ENCODE peak calls at places on chromosome 1, in five cellular contexts. C is pancreas, A is SK-N-MC, H is GM23338, T is hepatocyte. E is an unnamed sample.

GRCh38 chr1:203359010-203359571 is 8.2 kb upstream of the FMOD start:
- DNase-seq in C (no peak), A (no peak), H (no peak), T (peak; percentile 49), E (no peak)

GRCh38 chr1:201714542-201715276 is 114.2 kb upstream of the IPO9 start:
- DNase-seq in C (peak; percentile 79), A (no peak), H (no peak), T (peak; percentile 93), E (peak; percentile 97)

GRCh38 chr1:175376194-175376593 is 183.6 kb upstream of the KIAA0040 start:
- DNase-seq in C (no peak), A (no peak), H (peak; percentile 67), T (peak; percentile 23), E (no peak)

GRCh38 chr1:907611-908451 is 15.9 kb upstream of the SAMD11 start:
- DNase-seq in C (peak; percentile 6), A (no peak), H (peak; percentile 1), T (no peak), E (no peak)

GRCh38 chr1:239647964-239648632 is 261.7 kb downstream of the CHRM3 start:
- DNase-seq in C (no peak), A (no peak), H (no peak), T (no peak), E (no peak)

GRCh38 chr1:40898434-40898900 is 36.3 kb upstream of the CITED4 start:
- DNase-seq in C (peak; percentile 27), A (no peak), H (no peak), T (no peak), E (peak; percentile 29)

GRCh38 chr1:68624233-68624632 is 127.4 kb upstream of the DEPDC1 start:
- DNase-seq in C (no peak), A (no peak), H (peak; percentile 18), T (no peak), E (no peak)

GRCh38 chr1:20410555-20410954 is 75.5 kb downstream of the CAMK2N1 start:
- DNase-seq in C (no peak), A (no peak), H (no peak), T (no peak), E (no peak)

GRCh38 chr1:202130816-202131522 is 8.3 kb downstream of the GPR37L1 start:
- DNase-seq in C (no peak), A (no peak), H (no peak), T (no peak), E (no peak)

GRCh38 chr1:6025269-6026094 is 20.2 kb upstream of the KCNAB2 start:
- DNase-seq in C (no peak), A (no peak), H (no peak), T (no peak), E (no peak)

GRCh38 chr1:91568261-91568660 is 67.6 kb downstream of the CDC7 start:
- DNase-seq in C (no peak), A (no peak), H (no peak), T (no peak), E (peak; percentile 91)

GRCh38 chr1:64162151-64162550 is 41.3 kb upstream of the UBE2U start:
- DNase-seq in C (no peak), A (no peak), H (no peak), T (no peak), E (no peak)
- H3K36me3 ChIP-seq in C (peaks cover 6% of the 10 kb centered on the region), A (no peaks in the 10 kb centered on the region), H (peaks cover 23% of the 10 kb centered on the region), T (no peaks in the 10 kb centered on the region), E (peaks cover 6% of the 10 kb centered on the region)

GRCh38 chr1:42206164-42206563 is 41.6 kb upstream of the GUCA2A start:
- DNase-seq in C (no peak), A (no peak), H (no peak), T (peak; percentile 19), E (peak; percentile 85)
- H3K36me3 ChIP-seq in C (no peaks in the 10 kb centered on the region), A (peaks cover 45% of the 10 kb centered on the region), H (no peaks in the 10 kb centered on the region), T (no peaks in the 10 kb centered on the region), E (no peaks in the 10 kb centered on the region)

GRCh38 chr1:186315585-186315984 is 59.5 kb downstream of the TPR start:
- DNase-seq in C (no peak), A (no peak), H (no peak), T (no peak), E (no peak)
- H3K36me3 ChIP-seq in C (peaks cover 9% of the 10 kb centered on the region), A (peaks cover 97% of the 10 kb centered on the region), H (peaks cover 48% of the 10 kb centered on the region), T (no peaks in the 10 kb centered on the region), E (peaks cover 14% of the 10 kb centered on the region)

GRCh38 chr1:196030455-196030854 is 577.8 kb downstream of the KCNT2 start:
- DNase-seq in C (no peak), A (no peak), H (no peak), T (no peak), E (no peak)
- H3K36me3 ChIP-seq in C (no peaks in the 10 kb centered on the region), A (no peaks in the 10 kb centered on the region), H (no peaks in the 10 kb centered on the region), T (no peaks in the 10 kb centered on the region), E (no peaks in the 10 kb centered on the region)